ENCODE peak calls at places on chromosomes 13 and 19, in eight cellular contexts. Q is fibroblast of the aortic adventitia, Y is left ventricle myocardium inferior, X is body of pancreas, A is AG04450, D is GM23338, W is gastrocnemius medialis, C is heart right ventricle. P is an unnamed sample.

GRCh38 chr13:102517959-102518358 is 78.8 kb upstream of the TPP2 start:
- DNase-seq in Q (no peak), Y (no peak), X (no peak), A (no peak), D (no peak), W (no peak), C (no peak), P (peak; percentile 29)

GRCh38 chr19:32233091-32233490 is 112.3 kb upstream of the ZNF507 start:
- DNase-seq in Q (no peak), Y (no peak), X (no peak), A (no peak), D (no peak), W (no peak), C (no peak), P (no peak)

GRCh38 chr19:45478454-45479238 is 10.8 kb downstream of the FOSB start:
- DNase-seq in Q (peak; percentile 97), Y (peak; percentile 81), X (peak; percentile 89), A (peak; percentile 86), D (peak; percentile 95), W (peak; percentile 62), C (peak; percentile 86), P (peak; percentile 86)

GRCh38 chr13:31000889-31001288 is 68.4 kb downstream of the TEX26 start:
- DNase-seq in Q (peak; percentile 62), Y (no peak), X (no peak), A (no peak), D (no peak), W (no peak), C (no peak), P (peak; percentile 13)

GRCh38 chr13:46565808-46566750 is 13.1 kb downstream of the LRCH1 start:
- DNase-seq in Q (no peak), Y (no peak), X (no peak), A (no peak), D (no peak), W (no peak), C (no peak), P (no peak)

GRCh38 chr19:18229474-18229873 is 3.2 kb upstream of the PDE4C start:
- DNase-seq in Q (no peak), Y (no peak), X (no peak), A (no peak), D (peak; percentile 61), W (no peak), C (no peak), P (no peak)

GRCh38 chr13:112849500-112849899 is 119.5 kb upstream of the MCF2L start:
- DNase-seq in Q (no peak), Y (no peak), X (peak; percentile 28), A (no peak), D (no peak), W (no peak), C (no peak), P (no peak)

GRCh38 chr19:32599736-32600157 is 18.8 kb downstream of the PDCD5 start:
- DNase-seq in Q (peak; percentile 76), Y (no peak), X (peak; percentile 38), A (peak; percentile 36), D (peak; percentile 75), W (no peak), C (peak; percentile 18), P (peak; percentile 71)

GRCh38 chr13:97000295-97000925 is 6.1 kb upstream of the OXGR1 start:
- DNase-seq in Q (no peak), Y (no peak), X (no peak), A (no peak), D (peak; percentile 36), W (no peak), C (no peak), P (no peak)

GRCh38 chr19:17406039-17406886 is 833 bp upstream of the BST2 start:
- DNase-seq in Q (no peak), Y (no peak), X (no peak), A (no peak), D (no peak), W (no peak), C (no peak), P (no peak)

DNA sequence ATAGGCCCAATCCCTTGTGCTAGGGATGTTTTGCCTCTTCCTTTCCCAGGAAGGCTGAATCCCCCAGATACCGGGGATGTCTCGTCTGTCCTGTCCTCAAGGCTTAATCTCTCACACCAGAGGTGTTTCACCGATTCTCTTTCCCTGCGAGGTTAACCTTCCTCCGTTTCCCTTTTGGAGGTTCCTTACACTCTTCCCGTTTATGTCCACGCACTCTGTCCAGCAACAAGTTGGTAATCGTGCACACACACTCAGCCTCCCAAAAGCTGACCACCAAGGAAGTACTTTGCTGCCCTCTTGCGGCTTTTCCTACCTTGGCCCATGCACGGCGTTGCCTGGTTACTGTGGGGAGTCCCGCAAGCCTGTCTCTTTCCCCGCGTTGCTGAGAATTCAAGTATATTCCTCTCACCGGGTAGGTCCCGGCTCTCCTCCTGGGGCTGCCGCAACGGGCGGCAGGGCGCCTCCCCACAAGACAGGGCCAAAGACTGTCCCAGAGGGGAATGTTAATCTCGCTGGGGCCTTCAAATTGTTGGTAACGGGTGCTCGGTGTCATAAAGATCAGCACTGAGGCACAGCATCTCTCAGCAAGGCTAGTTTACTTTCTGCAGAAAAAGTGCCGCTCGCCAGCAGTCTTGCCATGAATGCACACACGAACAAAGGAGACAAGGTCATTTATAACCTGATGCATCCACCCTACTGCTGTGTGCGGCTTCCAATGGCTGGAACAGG is 36.7 kb upstream of the CD177 start:
- DNase-seq in Q (peak; percentile 53), Y (no peak), X (peak; percentile 29), A (no peak), D (peak; percentile 62), W (no peak), C (no peak), P (peak; percentile 36)
- H3K4me3 ChIP-seq in Q (no peak overlapping the region), Y (no peak overlapping the region), X (no peak overlapping the region), A (no peak overlapping the region), D (no peak overlapping the region), W (no peak overlapping the region), C (no peak overlapping the region), P (no peak overlapping the region)

DNA sequence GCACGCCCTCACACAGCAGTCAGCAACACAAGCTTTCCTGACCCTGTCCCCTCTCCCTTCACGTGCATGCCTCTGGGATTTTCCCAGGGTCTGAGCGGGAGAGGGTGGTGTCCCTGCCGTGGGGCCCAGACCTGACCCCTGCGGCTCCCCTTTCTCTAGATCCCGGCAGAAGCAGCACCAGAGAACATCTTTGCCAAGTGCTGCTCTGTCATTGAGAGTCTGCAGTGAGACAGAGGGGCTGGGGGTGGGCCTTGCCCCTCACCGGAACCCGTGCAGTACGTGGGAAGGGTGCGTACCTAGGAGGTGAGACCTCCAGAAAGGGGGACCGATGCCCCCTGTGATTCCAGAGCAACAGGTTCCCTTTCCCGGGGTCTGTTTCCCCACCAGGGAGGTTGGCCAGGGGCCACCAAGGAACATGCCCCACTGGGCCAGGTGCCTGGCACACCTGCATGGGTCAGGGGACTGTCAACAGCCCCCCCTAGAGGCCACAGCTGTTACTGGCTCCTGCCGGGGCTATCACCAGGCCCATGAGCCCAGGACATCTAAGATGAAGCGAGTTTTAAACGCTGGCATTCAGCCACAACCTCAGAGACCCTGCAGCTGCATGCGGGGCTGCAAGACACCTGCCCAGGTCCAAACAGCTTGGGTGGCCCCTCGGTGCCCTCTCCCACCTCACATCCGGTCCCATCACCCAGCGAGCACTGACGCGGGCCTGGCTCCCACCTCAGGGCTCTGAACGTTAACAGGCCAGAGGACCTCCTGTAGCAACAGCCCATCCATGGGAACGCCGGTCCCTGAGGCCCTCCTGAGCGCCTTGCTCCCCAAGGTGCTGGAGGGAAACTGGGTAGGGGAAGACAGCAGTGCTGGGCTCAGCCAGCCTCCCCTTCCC is 12.3 kb downstream of the KHSRP start:
- DNase-seq in Q (no peak), Y (no peak), X (peak; percentile 65), A (no peak), D (peak; percentile 91), W (no peak), C (no peak), P (peak; percentile 41)
- TF ChIP-seq CTCF in Q (peak; percentile 53), Y (peak; percentile 60), X (peak; percentile 33), A (peak; percentile 53), D (peak; percentile 88), W (peak; percentile 24), C (peak; percentile 55), P (peak; percentile 49)

GRCh38 chr13:113905018-113905417 is 41.1 kb upstream of the GAS6 start:
- DNase-seq in Q (no peak), Y (no peak), X (no peak), A (no peak), D (no peak), W (no peak), C (no peak), P (no peak)

GRCh38 chr13:113905942-113906341 is 42.1 kb upstream of the GAS6 start:
- DNase-seq in Q (no peak), Y (no peak), X (no peak), A (no peak), D (no peak), W (no peak), C (no peak), P (no peak)

GRCh38 chr13:113904411-113904810 is 40.5 kb upstream of the GAS6 start:
- DNase-seq in Q (peak; percentile 37), Y (peak; percentile 64), X (peak; percentile 64), A (no peak), D (peak; percentile 73), W (no peak), C (peak; percentile 62), P (peak; percentile 61)

GRCh38 chr13:113906566-113906965 is 42.7 kb upstream of the GAS6 start:
- DNase-seq in Q (no peak), Y (no peak), X (no peak), A (no peak), D (no peak), W (no peak), C (no peak), P (no peak)

DNA sequence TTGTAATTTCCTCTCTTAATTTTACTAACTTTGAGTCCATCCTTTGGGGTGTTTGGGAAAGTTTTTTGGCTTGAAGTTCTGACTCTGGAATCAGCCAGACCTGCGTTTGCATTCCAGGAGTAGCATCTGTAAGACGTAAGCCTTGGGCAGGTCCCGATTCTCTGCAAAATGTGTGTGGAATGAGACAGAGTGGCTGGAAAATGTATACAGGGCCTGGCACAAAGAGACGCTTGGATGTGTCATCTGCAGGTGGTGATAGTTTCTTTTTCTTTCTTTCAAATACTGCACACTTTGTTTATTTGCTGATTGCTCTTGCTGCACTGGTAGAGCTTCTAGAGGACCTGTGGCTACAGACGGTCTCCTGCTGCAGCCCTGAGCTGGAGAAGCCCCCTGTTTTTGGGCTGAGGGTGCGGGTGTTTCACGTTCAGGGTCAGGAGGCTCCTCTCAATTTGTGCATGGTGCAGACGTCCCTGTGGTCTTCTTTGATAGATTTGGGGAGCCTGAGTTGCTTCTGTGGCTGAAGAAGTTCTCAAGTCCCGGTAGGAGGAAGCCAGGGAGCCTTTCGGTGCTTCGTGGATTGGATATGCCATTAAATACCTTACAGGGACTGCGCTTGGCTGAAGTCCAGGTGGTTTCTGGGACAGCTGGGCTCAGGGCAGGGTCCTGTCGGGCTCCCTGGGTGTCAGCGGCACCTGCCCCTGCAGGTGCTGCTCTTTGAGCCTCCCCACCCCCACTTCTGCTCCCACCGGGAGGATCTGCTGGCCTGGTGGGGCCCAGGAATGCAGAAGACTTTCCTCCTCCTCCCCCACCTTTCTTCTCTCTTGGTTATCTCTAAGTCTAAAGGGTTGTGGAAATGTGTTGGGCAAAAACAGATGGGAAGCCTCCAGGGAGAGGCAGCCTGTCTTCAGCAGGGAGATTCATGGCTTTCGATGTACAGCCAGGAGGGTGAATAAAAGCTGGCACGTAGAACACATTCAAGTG is 44.1 kb upstream of the GAS6 start:
- DNase-seq in Q (peak; percentile 82), Y (no peak), X (peak; percentile 55), A (peak; percentile 94), D (no peak), W (no peak), C (no peak), P (peak; percentile 25)
- H3K4me3 ChIP-seq in Q (no peak overlapping the region), Y (no peak overlapping the region), X (no peak overlapping the region), A (peak overlapping the region; percentile 43), D (no peak overlapping the region), W (no peak overlapping the region), C (no peak overlapping the region), P (no peak overlapping the region)

DNA sequence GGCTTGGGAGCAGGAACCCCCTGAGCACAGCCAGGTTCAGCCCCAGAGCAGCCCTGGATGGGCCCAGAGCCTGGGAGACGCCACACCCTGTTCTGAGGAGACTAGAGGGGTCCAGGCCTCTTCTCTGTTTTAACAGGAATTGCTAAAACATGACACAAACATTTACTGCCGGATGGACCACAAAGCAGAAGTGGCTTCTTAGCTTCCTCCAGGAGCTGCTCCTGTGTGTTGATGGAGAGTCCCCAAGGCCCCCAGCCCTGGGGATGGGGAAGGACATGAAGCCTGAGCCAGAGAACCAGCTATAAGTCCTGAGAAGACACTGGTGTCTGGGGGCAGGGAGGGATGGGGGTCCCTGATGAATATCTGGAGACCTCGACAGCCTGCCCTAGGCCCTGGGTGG is 14.6 kb downstream of the CEACAM3 start:
- DNase-seq in Q (no peak), Y (peak; percentile 26), X (no peak), A (no peak), D (no peak), W (no peak), C (peak; percentile 46), P (no peak)
- TF ChIP-seq CTCF in Q (no peak), Y (no peak), X (no peak), A (no peak), D (no peak), W (no peak), C (no peak), P (no peak)